ENCODE peak calls at places on chromosomes 16 and 17, in ten cellular contexts. One of them, this sample, is unnamed.

GRCh38 chr17:55356440-55357328 is 65.0 kb downstream of the MMD start:
- DNase-seq in endodermal cell: peak; percentile 96
- DNase-seq in pancreas: peak; percentile 25
- DNase-seq in upper lobe of right lung: no peak
- DNase-seq in Peyer's patch: peak; percentile 92
- DNase-seq in astrocyte of the spinal cord: peak; percentile 63
- DNase-seq in CD4-positive, CD25-positive, alpha-beta regulatory T cell: peak; percentile 85
- DNase-seq in neural progenitor cell: peak; percentile 83
- DNase-seq in body of pancreas: peak; percentile 62
- DNase-seq in HFF-Myc: peak; percentile 52
- DNase-seq in this sample: peak; percentile 72

GRCh38 chr16:69717066-69717465 is 9.3 kb downstream of the NQO1 start:
- DNase-seq in upper lobe of right lung: no peak
- DNase-seq in Peyer's patch: no peak
- DNase-seq in pancreas: no peak
- DNase-seq in neural progenitor cell: no peak
- DNase-seq in CD4-positive, CD25-positive, alpha-beta regulatory T cell: no peak
- DNase-seq in HFF-Myc: no peak
- DNase-seq in body of pancreas: no peak
- DNase-seq in endodermal cell: no peak
- DNase-seq in astrocyte of the spinal cord: no peak
- DNase-seq in this sample: no peak

GRCh38 chr16:27579086-27579980 is 29.4 kb downstream of the KATNIP start:
- DNase-seq in upper lobe of right lung: no peak
- DNase-seq in Peyer's patch: no peak
- DNase-seq in neural progenitor cell: no peak
- DNase-seq in body of pancreas: no peak
- DNase-seq in astrocyte of the spinal cord: no peak
- DNase-seq in pancreas: peak; percentile 40
- DNase-seq in HFF-Myc: no peak
- DNase-seq in CD4-positive, CD25-positive, alpha-beta regulatory T cell: no peak
- DNase-seq in endodermal cell: no peak
- DNase-seq in this sample: no peak

GRCh38 chr16:46918905-46919792 is 35.0 kb downstream of the GPT2 start:
- DNase-seq in astrocyte of the spinal cord: no peak
- DNase-seq in neural progenitor cell: peak; percentile 80
- DNase-seq in pancreas: peak; percentile 96
- DNase-seq in CD4-positive, CD25-positive, alpha-beta regulatory T cell: no peak
- DNase-seq in upper lobe of right lung: no peak
- DNase-seq in endodermal cell: no peak
- DNase-seq in HFF-Myc: no peak
- DNase-seq in Peyer's patch: peak; percentile 65
- DNase-seq in body of pancreas: peak; percentile 90
- DNase-seq in this sample: no peak

GRCh38 chr16:85246973-85247372 is 134.7 kb upstream of the CIBAR2 start:
- DNase-seq in body of pancreas: no peak
- DNase-seq in Peyer's patch: no peak
- DNase-seq in neural progenitor cell: no peak
- DNase-seq in HFF-Myc: no peak
- DNase-seq in upper lobe of right lung: no peak
- DNase-seq in pancreas: no peak
- DNase-seq in endodermal cell: no peak
- DNase-seq in astrocyte of the spinal cord: no peak
- DNase-seq in CD4-positive, CD25-positive, alpha-beta regulatory T cell: no peak
- DNase-seq in this sample: no peak

GRCh38 chr17:83155128-83156081 is 76.0 kb downstream of the METRNL start:
- DNase-seq in pancreas: no peak
- DNase-seq in CD4-positive, CD25-positive, alpha-beta regulatory T cell: peak; percentile 7
- DNase-seq in HFF-Myc: peak; percentile 81
- DNase-seq in body of pancreas: peak; percentile 5
- DNase-seq in Peyer's patch: no peak
- DNase-seq in upper lobe of right lung: peak; percentile 66
- DNase-seq in neural progenitor cell: no peak
- DNase-seq in astrocyte of the spinal cord: peak; percentile 76
- DNase-seq in endodermal cell: peak; percentile 54
- DNase-seq in this sample: no peak

GRCh38 chr17:38322156-38322779 is 21.5 kb downstream of the GPR179 start:
- DNase-seq in Peyer's patch: peak; percentile 84
- DNase-seq in body of pancreas: peak; percentile 64
- DNase-seq in endodermal cell: peak; percentile 93
- DNase-seq in astrocyte of the spinal cord: peak; percentile 42
- DNase-seq in CD4-positive, CD25-positive, alpha-beta regulatory T cell: peak; percentile 65
- DNase-seq in pancreas: peak; percentile 18
- DNase-seq in HFF-Myc: no peak
- DNase-seq in upper lobe of right lung: peak; percentile 84
- DNase-seq in neural progenitor cell: peak; percentile 67
- DNase-seq in this sample: peak; percentile 89

GRCh38 chr16:4293822-4294457 is 21.1 kb upstream of the TFAP4 start:
- DNase-seq in CD4-positive, CD25-positive, alpha-beta regulatory T cell: no peak
- DNase-seq in astrocyte of the spinal cord: peak; percentile 81
- DNase-seq in pancreas: peak; percentile 38
- DNase-seq in Peyer's patch: no peak
- DNase-seq in upper lobe of right lung: peak; percentile 75
- DNase-seq in HFF-Myc: no peak
- DNase-seq in neural progenitor cell: peak; percentile 88
- DNase-seq in endodermal cell: peak; percentile 93
- DNase-seq in body of pancreas: no peak
- DNase-seq in this sample: peak; percentile 92

GRCh38 chr17:82720204-82720603 is 3.7 kb downstream of the FN3KRP start:
- DNase-seq in upper lobe of right lung: no peak
- DNase-seq in pancreas: no peak
- DNase-seq in neural progenitor cell: no peak
- DNase-seq in Peyer's patch: no peak
- DNase-seq in endodermal cell: no peak
- DNase-seq in CD4-positive, CD25-positive, alpha-beta regulatory T cell: no peak
- DNase-seq in body of pancreas: no peak
- DNase-seq in HFF-Myc: no peak
- DNase-seq in astrocyte of the spinal cord: no peak
- DNase-seq in this sample: no peak

GRCh38 chr16:24152826-24153225 is 103.3 kb upstream of the CACNG3 start:
- DNase-seq in endodermal cell: no peak
- DNase-seq in body of pancreas: no peak
- DNase-seq in Peyer's patch: no peak
- DNase-seq in CD4-positive, CD25-positive, alpha-beta regulatory T cell: no peak
- DNase-seq in astrocyte of the spinal cord: no peak
- DNase-seq in pancreas: no peak
- DNase-seq in neural progenitor cell: no peak
- DNase-seq in HFF-Myc: no peak
- DNase-seq in upper lobe of right lung: no peak
- DNase-seq in this sample: no peak

GRCh38 chr16:57349212-57350031 is 9.2 kb upstream of the CCL22 start:
- DNase-seq in astrocyte of the spinal cord: no peak
- DNase-seq in Peyer's patch: peak; percentile 77
- DNase-seq in upper lobe of right lung: no peak
- DNase-seq in body of pancreas: no peak
- DNase-seq in pancreas: no peak
- DNase-seq in neural progenitor cell: no peak
- DNase-seq in CD4-positive, CD25-positive, alpha-beta regulatory T cell: no peak
- DNase-seq in HFF-Myc: no peak
- DNase-seq in endodermal cell: no peak
- DNase-seq in this sample: peak; percentile 28

GRCh38 chr17:61794792-61795191 is 68.5 kb downstream of the BRIP1 start:
- DNase-seq in neural progenitor cell: no peak
- DNase-seq in body of pancreas: no peak
- DNase-seq in upper lobe of right lung: no peak
- DNase-seq in pancreas: no peak
- DNase-seq in astrocyte of the spinal cord: no peak
- DNase-seq in endodermal cell: no peak
- DNase-seq in CD4-positive, CD25-positive, alpha-beta regulatory T cell: no peak
- DNase-seq in HFF-Myc: no peak
- DNase-seq in Peyer's patch: no peak
- DNase-seq in this sample: no peak

GRCh38 chr16:813204-813915 is 12.8 kb upstream of the GNG13 start:
- DNase-seq in astrocyte of the spinal cord: no peak
- DNase-seq in HFF-Myc: no peak
- DNase-seq in upper lobe of right lung: no peak
- DNase-seq in neural progenitor cell: peak; percentile 86
- DNase-seq in pancreas: no peak
- DNase-seq in CD4-positive, CD25-positive, alpha-beta regulatory T cell: peak; percentile 30
- DNase-seq in body of pancreas: no peak
- DNase-seq in endodermal cell: peak; percentile 88
- DNase-seq in Peyer's patch: peak; percentile 59
- DNase-seq in this sample: peak; percentile 98

GRCh38 chr16:1941162-1941923 is 1.7 kb downstream of the MSRB1 start:
- DNase-seq in neural progenitor cell: peak; percentile 58
- DNase-seq in HFF-Myc: no peak
- DNase-seq in upper lobe of right lung: no peak
- DNase-seq in CD4-positive, CD25-positive, alpha-beta regulatory T cell: no peak
- DNase-seq in astrocyte of the spinal cord: peak; percentile 74
- DNase-seq in Peyer's patch: no peak
- DNase-seq in pancreas: peak; percentile 76
- DNase-seq in endodermal cell: peak; percentile 89
- DNase-seq in body of pancreas: peak; percentile 73
- DNase-seq in this sample: peak; percentile 79
- H3K4me3 ChIP-seq in neural progenitor cell: no peak overlapping the region
- H3K4me3 ChIP-seq in HFF-Myc: no peak overlapping the region
- H3K4me3 ChIP-seq in upper lobe of right lung: peak overlapping the region; percentile 68
- H3K4me3 ChIP-seq in CD4-positive, CD25-positive, alpha-beta regulatory T cell: no peak overlapping the region
- H3K4me3 ChIP-seq in astrocyte of the spinal cord: peak overlapping the region; percentile 86
- H3K4me3 ChIP-seq in Peyer's patch: peak overlapping the region; percentile 77
- H3K4me3 ChIP-seq in pancreas: peak overlapping the region; percentile 79
- H3K4me3 ChIP-seq in endodermal cell: no peak overlapping the region
- H3K4me3 ChIP-seq in body of pancreas: no peak overlapping the region
- H3K4me3 ChIP-seq in this sample: no peak overlapping the region

DNA sequence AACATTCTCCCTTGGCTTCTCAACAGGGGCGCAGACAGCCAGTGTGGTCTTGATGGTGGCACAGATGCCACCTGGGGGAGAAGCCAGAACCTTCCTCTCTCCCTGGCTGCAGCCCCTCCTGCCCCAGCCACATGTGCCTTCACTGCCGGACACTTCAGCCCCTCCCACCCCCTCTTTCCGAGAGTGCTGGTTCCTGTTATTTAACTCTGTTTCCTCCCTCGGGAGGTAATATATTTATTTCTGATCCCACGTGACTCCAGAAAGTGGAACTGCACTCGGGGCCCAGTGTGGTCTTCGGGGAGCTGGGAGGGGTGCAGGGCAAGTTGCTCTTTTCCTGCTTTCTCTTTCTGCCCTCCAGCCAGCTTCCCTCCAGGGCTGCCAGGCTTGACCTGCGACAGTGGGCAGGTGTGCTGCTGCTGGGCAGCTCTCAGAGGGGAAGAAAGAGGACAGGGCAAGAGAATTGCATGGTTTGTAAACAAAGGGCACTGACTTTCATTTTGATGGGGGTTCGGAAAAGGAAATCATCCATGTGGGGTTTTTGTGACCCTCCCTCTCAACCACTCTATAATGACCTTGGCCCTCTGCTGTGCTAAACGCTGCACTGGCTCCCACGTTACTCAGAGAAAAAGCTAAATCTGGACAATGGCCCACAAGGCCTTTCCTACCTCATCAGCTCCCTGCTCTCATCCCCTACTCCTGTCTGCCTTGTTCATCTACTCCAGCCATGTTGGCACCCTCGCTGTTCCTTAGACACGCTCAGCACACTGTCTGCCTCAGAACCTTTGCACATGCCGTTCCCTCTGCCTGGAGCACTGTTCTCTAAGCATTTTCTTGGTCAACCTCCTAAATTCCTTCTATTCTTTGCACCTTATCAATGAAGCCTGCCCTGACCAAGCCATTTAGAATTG is 8.2 kb upstream of the CIITA start:
- DNase-seq in endodermal cell: no peak
- DNase-seq in HFF-Myc: no peak
- DNase-seq in body of pancreas: no peak
- DNase-seq in CD4-positive, CD25-positive, alpha-beta regulatory T cell: peak; percentile 71
- DNase-seq in Peyer's patch: peak; percentile 88
- DNase-seq in neural progenitor cell: no peak
- DNase-seq in astrocyte of the spinal cord: no peak
- DNase-seq in pancreas: peak; percentile 16
- DNase-seq in upper lobe of right lung: peak; percentile 74
- DNase-seq in this sample: no peak
- H3K4me3 ChIP-seq in endodermal cell: no peak overlapping the region
- H3K4me3 ChIP-seq in HFF-Myc: no peak overlapping the region
- H3K4me3 ChIP-seq in body of pancreas: no peak overlapping the region
- H3K4me3 ChIP-seq in CD4-positive, CD25-positive, alpha-beta regulatory T cell: peak overlapping the region; percentile 44
- H3K4me3 ChIP-seq in Peyer's patch: no peak overlapping the region
- H3K4me3 ChIP-seq in neural progenitor cell: no peak overlapping the region
- H3K4me3 ChIP-seq in astrocyte of the spinal cord: no peak overlapping the region
- H3K4me3 ChIP-seq in pancreas: peak overlapping the region; percentile 26
- H3K4me3 ChIP-seq in upper lobe of right lung: peak overlapping the region; percentile 9
- H3K4me3 ChIP-seq in this sample: no peak overlapping the region

GRCh38 chr16:50917941-50918340 is 176.1 kb downstream of the CYLD start:
- DNase-seq in upper lobe of right lung: no peak
- DNase-seq in endodermal cell: no peak
- DNase-seq in astrocyte of the spinal cord: no peak
- DNase-seq in Peyer's patch: no peak
- DNase-seq in neural progenitor cell: peak; percentile 30
- DNase-seq in CD4-positive, CD25-positive, alpha-beta regulatory T cell: no peak
- DNase-seq in pancreas: no peak
- DNase-seq in body of pancreas: no peak
- DNase-seq in HFF-Myc: no peak
- DNase-seq in this sample: no peak
- H3K4me3 ChIP-seq in upper lobe of right lung: no peak overlapping the region
- H3K4me3 ChIP-seq in endodermal cell: no peak overlapping the region
- H3K4me3 ChIP-seq in astrocyte of the spinal cord: no peak overlapping the region
- H3K4me3 ChIP-seq in Peyer's patch: no peak overlapping the region
- H3K4me3 ChIP-seq in neural progenitor cell: no peak overlapping the region
- H3K4me3 ChIP-seq in CD4-positive, CD25-positive, alpha-beta regulatory T cell: no peak overlapping the region
- H3K4me3 ChIP-seq in pancreas: no peak overlapping the region
- H3K4me3 ChIP-seq in body of pancreas: no peak overlapping the region
- H3K4me3 ChIP-seq in HFF-Myc: no peak overlapping the region
- H3K4me3 ChIP-seq in this sample: no peak overlapping the region

GRCh38 chr17:40070644-40070894 is 7.8 kb downstream of the THRA start:
- DNase-seq in pancreas: no peak
- DNase-seq in upper lobe of right lung: no peak
- DNase-seq in neural progenitor cell: no peak
- DNase-seq in Peyer's patch: no peak
- DNase-seq in HFF-Myc: no peak
- DNase-seq in body of pancreas: no peak
- DNase-seq in astrocyte of the spinal cord: no peak
- DNase-seq in endodermal cell: no peak
- DNase-seq in CD4-positive, CD25-positive, alpha-beta regulatory T cell: no peak
- DNase-seq in this sample: peak; percentile 43

GRCh38 chr17:40072481-40073346 is 9.9 kb downstream of the THRA start:
- DNase-seq in endodermal cell: no peak
- DNase-seq in astrocyte of the spinal cord: no peak
- DNase-seq in neural progenitor cell: no peak
- DNase-seq in HFF-Myc: no peak
- DNase-seq in CD4-positive, CD25-positive, alpha-beta regulatory T cell: no peak
- DNase-seq in Peyer's patch: peak; percentile 90
- DNase-seq in body of pancreas: peak; percentile 30
- DNase-seq in pancreas: peak; percentile 43
- DNase-seq in upper lobe of right lung: no peak
- DNase-seq in this sample: peak; percentile 41

GRCh38 chr17:40073454-40074174 is 10.8 kb downstream of the THRA start:
- DNase-seq in astrocyte of the spinal cord: no peak
- DNase-seq in pancreas: no peak
- DNase-seq in neural progenitor cell: no peak
- DNase-seq in upper lobe of right lung: no peak
- DNase-seq in CD4-positive, CD25-positive, alpha-beta regulatory T cell: no peak
- DNase-seq in Peyer's patch: no peak
- DNase-seq in HFF-Myc: no peak
- DNase-seq in body of pancreas: no peak
- DNase-seq in endodermal cell: no peak
- DNase-seq in this sample: no peak

GRCh38 chr17:40070895-40071719 is 8.3 kb downstream of the THRA start:
- DNase-seq in pancreas: peak; percentile 85
- DNase-seq in Peyer's patch: peak; percentile 86
- DNase-seq in neural progenitor cell: peak; percentile 54
- DNase-seq in endodermal cell: peak; percentile 76
- DNase-seq in HFF-Myc: no peak
- DNase-seq in body of pancreas: peak; percentile 85
- DNase-seq in astrocyte of the spinal cord: no peak
- DNase-seq in CD4-positive, CD25-positive, alpha-beta regulatory T cell: no peak
- DNase-seq in upper lobe of right lung: peak; percentile 93
- DNase-seq in this sample: peak; percentile 65

GRCh38 chr17:40071720-40072480 is 9.1 kb downstream of the THRA start:
- DNase-seq in pancreas: peak; percentile 83
- DNase-seq in astrocyte of the spinal cord: no peak
- DNase-seq in CD4-positive, CD25-positive, alpha-beta regulatory T cell: no peak
- DNase-seq in HFF-Myc: no peak
- DNase-seq in endodermal cell: peak; percentile 51
- DNase-seq in neural progenitor cell: no peak
- DNase-seq in Peyer's patch: peak; percentile 82
- DNase-seq in upper lobe of right lung: peak; percentile 90
- DNase-seq in body of pancreas: peak; percentile 87
- DNase-seq in this sample: peak; percentile 36
- H3K4me3 ChIP-seq in pancreas: peak overlapping the region; percentile 17
- H3K4me3 ChIP-seq in astrocyte of the spinal cord: no peak overlapping the region
- H3K4me3 ChIP-seq in CD4-positive, CD25-positive, alpha-beta regulatory T cell: no peak overlapping the region
- H3K4me3 ChIP-seq in HFF-Myc: no peak overlapping the region
- H3K4me3 ChIP-seq in endodermal cell: no peak overlapping the region
- H3K4me3 ChIP-seq in neural progenitor cell: no peak overlapping the region
- H3K4me3 ChIP-seq in Peyer's patch: peak overlapping the region; percentile 48
- H3K4me3 ChIP-seq in upper lobe of right lung: peak overlapping the region; percentile 29
- H3K4me3 ChIP-seq in body of pancreas: no peak overlapping the region
- H3K4me3 ChIP-seq in this sample: no peak overlapping the region